ENCODE peak calls at places on chromosomes 5 and 9, in five cellular contexts. G, X, E, Z and R are unnamed samples.

GRCh38 chr5:135246605-135246922 is 152.5 kb downstream of the MACROH2A1 start:
- ATAC-seq in E (no peak), Z (no peak), G (peak), X (peak), R (no peak)

GRCh38 chr9:99406939-99407338 is 184.9 kb downstream of the SEC61B start:
- ATAC-seq in E (no peak), X (no peak), G (no peak), Z (no peak), R (no peak)

GRCh38 chr9:96031366-96031824 is 155.9 kb downstream of the ERCC6L2 start:
- ATAC-seq in G (no peak), E (no peak), Z (no peak), X (no peak), R (no peak)

GRCh38 chr5:111848374-111848914 is 91.5 kb upstream of the NREP start:
- ATAC-seq in G (no peak), Z (peak), X (no peak), E (no peak), R (no peak)

GRCh38 chr9:79694208-79694607 is 122.4 kb downstream of the TLE4 start:
- ATAC-seq in G (peak), X (peak), Z (no peak), E (no peak), R (no peak)

GRCh38 chr5:29389993-29390392 is 1803.5 kb upstream of the CDH6 start:
- ATAC-seq in G (no peak), X (no peak), Z (no peak), E (no peak), R (no peak)

GRCh38 chr9:28841795-28842194 is 1268.5 kb upstream of the C9orf72 start:
- ATAC-seq in E (no peak), Z (no peak), X (no peak), G (no peak), R (no peak)

GRCh38 chr5:139186293-139186692 is 11.9 kb downstream of the SIL1 start:
- ATAC-seq in Z (no peak), X (no peak), E (no peak), G (no peak), R (no peak)

GRCh38 chr9:76456202-76456926 is 2.6 kb upstream of the GCNT1 start:
- ATAC-seq in G (no peak), E (peak), X (no peak), Z (peak), R (no peak)

GRCh38 chr9:123248630-123249029 is 19.8 kb downstream of the STRBP start:
- ATAC-seq in Z (no peak), E (no peak), G (no peak), X (no peak), R (no peak)

GRCh38 chr5:2560435-2560834 is 191.0 kb downstream of the IRX2 start:
- ATAC-seq in X (no peak), Z (no peak), E (no peak), G (no peak), R (no peak)

GRCh38 chr9:109246533-109246932 is 74.3 kb downstream of the EPB41L4B start:
- ATAC-seq in X (no peak), G (no peak), E (no peak), Z (no peak), R (no peak)

GRCh38 chr9:32783168-32783891 is at the start of gene TMEM215:
- ATAC-seq in Z (no peak), G (no peak), E (peak), X (peak), R (no peak)

GRCh38 chr9:2722715-2723114 is 5.4 kb downstream of the KCNV2 start:
- ATAC-seq in E (no peak), X (no peak), Z (no peak), G (no peak), R (no peak)

DNA sequence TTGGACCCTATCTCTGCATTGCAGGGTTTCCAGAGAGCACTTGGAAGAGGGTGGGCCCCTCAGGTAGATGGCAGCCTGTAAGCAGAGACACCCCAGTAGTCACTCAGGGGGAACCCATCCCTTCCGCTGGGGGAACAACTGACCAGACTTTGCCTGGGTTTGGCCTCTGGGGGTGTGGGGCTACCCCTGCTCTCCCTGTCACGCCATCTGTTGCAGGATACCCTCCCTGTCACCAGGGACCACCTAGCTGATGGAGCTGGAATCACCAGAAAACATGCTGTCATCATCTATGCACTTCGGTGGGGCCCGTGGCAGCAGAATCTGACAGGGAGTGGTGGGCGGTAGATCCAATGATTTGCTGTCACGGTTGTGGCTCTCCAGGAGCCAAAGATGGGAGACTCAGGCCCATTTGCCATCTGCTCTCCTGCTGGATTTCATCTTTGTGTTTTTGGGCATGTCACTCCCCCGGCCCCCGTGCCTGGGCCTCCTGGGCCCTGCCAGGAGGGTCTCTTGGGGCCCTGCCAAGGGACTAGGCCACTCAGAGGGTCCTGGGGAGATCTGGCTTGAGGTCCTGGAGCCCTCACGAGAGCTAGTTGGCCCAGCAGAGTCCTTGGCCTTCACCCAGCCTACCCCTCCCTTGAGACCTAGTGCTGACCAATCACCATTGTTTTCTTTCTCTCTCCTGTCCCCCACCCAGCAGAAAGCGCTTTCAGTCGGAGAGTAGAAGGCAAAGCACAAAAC is 46.0 kb downstream of the AMBP start:
- ATAC-seq in X (no peak), G (no peak), E (no peak), Z (no peak), R (no peak)
- H3K27ac ChIP-seq in X (no peak), G (no peak), E (no peak), Z (no peak), R (no peak)

DNA sequence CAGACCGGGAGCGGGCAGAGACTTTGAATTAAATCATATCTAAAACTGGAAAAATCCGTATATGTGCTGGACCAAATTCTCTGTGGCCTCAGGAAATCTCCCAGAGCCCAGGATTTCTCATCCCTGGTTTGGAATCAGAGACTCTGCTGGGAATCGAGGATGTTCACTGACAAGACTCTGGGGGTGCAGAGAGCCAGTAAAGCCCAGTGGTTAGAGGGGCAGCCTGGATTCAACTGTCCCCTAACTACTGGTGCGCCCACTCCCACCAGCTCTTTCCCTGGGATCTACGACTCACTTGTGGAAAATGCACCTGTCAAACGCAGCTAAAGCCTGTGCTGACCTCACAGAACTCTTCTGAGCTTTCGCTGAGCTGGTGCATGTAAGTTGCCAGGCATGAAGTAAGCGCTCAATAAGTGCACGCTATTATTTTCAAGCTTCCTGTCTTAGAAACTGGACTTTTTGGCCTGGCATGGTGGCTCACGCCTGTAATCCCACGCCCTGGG is 20.5 kb upstream of the TOR2A start:
- ATAC-seq in G (no peak), X (no peak), Z (no peak), E (no peak), R (no peak)
- H3K27ac ChIP-seq in G (peak), X (peak), Z (no peak), E (no peak), R (no peak)

GRCh38 chr5:123881791-123882244 is 369.8 kb downstream of the CSNK1G3 start:
- ATAC-seq in G (peak), E (no peak), X (no peak), Z (no peak), R (no peak)
- H3K27ac ChIP-seq in G (no peak), E (no peak), X (no peak), Z (no peak), R (no peak)

GRCh38 chr5:4203146-4203545 is 607.5 kb downstream of the IRX1 start:
- ATAC-seq in E (no peak), G (no peak), Z (no peak), X (no peak), R (no peak)

GRCh38 chr5:4198461-4198860 is 602.8 kb downstream of the IRX1 start:
- ATAC-seq in E (no peak), X (no peak), Z (no peak), G (peak), R (no peak)

GRCh38 chr5:4196744-4197646 is 601.4 kb downstream of the IRX1 start:
- ATAC-seq in E (no peak), Z (peak), G (peak), X (no peak), R (peak)

GRCh38 chr5:4199036-4199435 is 603.4 kb downstream of the IRX1 start:
- ATAC-seq in E (no peak), X (no peak), G (no peak), Z (no peak), R (no peak)

GRCh38 chr5:4199461-4199860 is 603.8 kb downstream of the IRX1 start:
- ATAC-seq in X (no peak), Z (no peak), G (no peak), E (no peak), R (no peak)
- H3K27ac ChIP-seq in X (no peak), Z (no peak), G (no peak), E (no peak), R (no peak)